ENCODE peak calls at places on chromosome 2, in five cellular contexts. O, W, N, F and M are unnamed samples.

GRCh38 chr2:240840435-240841060 is 20.5 kb upstream of the KIF1A start:
- DNase-seq in O (peak), W (peak), N (peak), F (no peak), M (peak)

GRCh38 chr2:30666307-30666874 is 140.9 kb downstream of the CAPN13 start:
- DNase-seq in O (no peak), W (no peak), N (no peak), F (peak), M (peak)

GRCh38 chr2:109601693-109602250 is 12.0 kb downstream of the SEPTIN10 start:
- DNase-seq in O (no peak), W (no peak), N (no peak), F (no peak), M (no peak)

GRCh38 chr2:233418761-233419625 is 64.7 kb downstream of the DGKD start:
- DNase-seq in O (no peak), W (no peak), N (no peak), F (peak), M (no peak)

GRCh38 chr2:36385603-36386002 is 30.0 kb downstream of the CRIM1 start:
- DNase-seq in O (no peak), W (no peak), N (no peak), F (no peak), M (no peak)

GRCh38 chr2:10572693-10573092 is 117.1 kb downstream of the NOL10 start:
- DNase-seq in O (no peak), W (no peak), N (no peak), F (no peak), M (no peak)

GRCh38 chr2:205017381-205017780 is 472.1 kb downstream of the PARD3B start:
- DNase-seq in O (no peak), W (no peak), N (no peak), F (no peak), M (peak)

GRCh38 chr2:101120124-101120996 is 30.8 kb downstream of the TBC1D8 start:
- DNase-seq in O (no peak), W (no peak), N (no peak), F (no peak), M (peak)

GRCh38 chr2:20543579-20543887 is 96.7 kb downstream of the RHOB start:
- DNase-seq in O (no peak), W (no peak), N (no peak), F (no peak), M (no peak)

GRCh38 chr2:161041356-161041755 is 118.9 kb upstream of the TANK start:
- DNase-seq in O (no peak), W (no peak), N (no peak), F (no peak), M (no peak)

GRCh38 chr2:163692081-163692480 is 43.7 kb downstream of the FIGN start:
- DNase-seq in O (no peak), W (no peak), N (no peak), F (no peak), M (no peak)

GRCh38 chr2:3611136-3611535 is 16.2 kb downstream of the COLEC11 start:
- DNase-seq in O (no peak), W (no peak), N (no peak), F (no peak), M (no peak)

GRCh38 chr2:26989156-26989555 is 18.7 kb downstream of the MAPRE3 start:
- DNase-seq in O (no peak), W (no peak), N (no peak), F (no peak), M (no peak)

GRCh38 chr2:175854149-175854548 is 147.9 kb downstream of the LNPK start:
- DNase-seq in O (no peak), W (no peak), N (no peak), F (no peak), M (no peak)

GRCh38 chr2:230627806-230628724 is 84.6 kb upstream of the CAB39 start:
- DNase-seq in O (no peak), W (no peak), N (no peak), F (no peak), M (peak)

GRCh38 chr2:20424300-20425290 is 22.3 kb upstream of the RHOB start:
- DNase-seq in O (no peak), W (no peak), N (peak), F (peak), M (no peak)

GRCh38 chr2:202311823-202312388 is 46.3 kb downstream of the NOP58 start:
- DNase-seq in O (no peak), W (no peak), N (no peak), F (no peak), M (no peak)

GRCh38 chr2:46564811-46565241 is 85.5 kb downstream of the TMEM247 start:
- DNase-seq in O (peak), W (no peak), N (no peak), F (no peak), M (no peak)

GRCh38 chr2:19607931-19608762 is 249.7 kb upstream of the OSR1 start:
- DNase-seq in O (no peak), W (no peak), N (no peak), F (no peak), M (no peak)

GRCh38 chr2:234355052-234355720 is 141.7 kb downstream of the ARL4C start:
- DNase-seq in O (no peak), W (no peak), N (no peak), F (no peak), M (no peak)

GRCh38 chr2:241914542-241914941 is 45.0 kb downstream of the RTP5 start:
- DNase-seq in O (no peak), W (no peak), N (no peak), F (no peak), M (no peak)

GRCh38 chr2:45331034-45331786 is 279.9 kb downstream of the SRBD1 start:
- DNase-seq in O (no peak), W (no peak), N (no peak), F (no peak), M (peak)

GRCh38 chr2:229154381-229154780 is 116.7 kb downstream of the PID1 start:
- DNase-seq in O (no peak), W (no peak), N (no peak), F (no peak), M (no peak)

GRCh38 chr2:143297182-143297581 is 168.0 kb downstream of the ARHGAP15 start:
- DNase-seq in O (no peak), W (no peak), N (no peak), F (no peak), M (no peak)

GRCh38 chr2:84888401-84889276 is 7.8 kb upstream of the TRABD2A start:
- DNase-seq in O (no peak), W (no peak), N (no peak), F (peak), M (no peak)
- TF ChIP-seq YY1 in O (no peak), W (no peak), N (no peak), F (peak), M (no peak)

GRCh38 chr2:146615778-146616177 is 1229.1 kb upstream of the ACVR2A start:
- DNase-seq in O (no peak), W (no peak), N (no peak), F (no peak), M (no peak)
- TF ChIP-seq CHD2 in O (no peak), W (no peak), N (no peak), F (no peak), M (no peak)

GRCh38 chr2:105385703-105386540 is 12.9 kb downstream of the FHL2 start:
- DNase-seq in O (no peak), W (no peak), N (no peak), F (no peak), M (peak)
- TF ChIP-seq YY1 in O (no peak), W (no peak), N (no peak), F (no peak), M (no peak)

GRCh38 chr2:52810460-52810859 is 957.1 kb upstream of the CHAC2 start:
- DNase-seq in O (no peak), W (no peak), N (peak), F (no peak), M (no peak)
- TF ChIP-seq CHD2 in O (no peak), W (no peak), N (no peak), F (no peak), M (no peak)

GRCh38 chr2:128621074-128621473 is 302.4 kb upstream of the HS6ST1 start:
- DNase-seq in O (no peak), W (no peak), N (no peak), F (no peak), M (no peak)

GRCh38 chr2:128618642-128619041 is 300.0 kb upstream of the HS6ST1 start:
- DNase-seq in O (no peak), W (no peak), N (no peak), F (no peak), M (no peak)

GRCh38 chr2:128617029-128617590 is 298.4 kb upstream of the HS6ST1 start:
- DNase-seq in O (no peak), W (no peak), N (no peak), F (no peak), M (no peak)

GRCh38 chr2:128617661-128618060 is 299.0 kb upstream of the HS6ST1 start:
- DNase-seq in O (no peak), W (no peak), N (no peak), F (no peak), M (no peak)

DNA sequence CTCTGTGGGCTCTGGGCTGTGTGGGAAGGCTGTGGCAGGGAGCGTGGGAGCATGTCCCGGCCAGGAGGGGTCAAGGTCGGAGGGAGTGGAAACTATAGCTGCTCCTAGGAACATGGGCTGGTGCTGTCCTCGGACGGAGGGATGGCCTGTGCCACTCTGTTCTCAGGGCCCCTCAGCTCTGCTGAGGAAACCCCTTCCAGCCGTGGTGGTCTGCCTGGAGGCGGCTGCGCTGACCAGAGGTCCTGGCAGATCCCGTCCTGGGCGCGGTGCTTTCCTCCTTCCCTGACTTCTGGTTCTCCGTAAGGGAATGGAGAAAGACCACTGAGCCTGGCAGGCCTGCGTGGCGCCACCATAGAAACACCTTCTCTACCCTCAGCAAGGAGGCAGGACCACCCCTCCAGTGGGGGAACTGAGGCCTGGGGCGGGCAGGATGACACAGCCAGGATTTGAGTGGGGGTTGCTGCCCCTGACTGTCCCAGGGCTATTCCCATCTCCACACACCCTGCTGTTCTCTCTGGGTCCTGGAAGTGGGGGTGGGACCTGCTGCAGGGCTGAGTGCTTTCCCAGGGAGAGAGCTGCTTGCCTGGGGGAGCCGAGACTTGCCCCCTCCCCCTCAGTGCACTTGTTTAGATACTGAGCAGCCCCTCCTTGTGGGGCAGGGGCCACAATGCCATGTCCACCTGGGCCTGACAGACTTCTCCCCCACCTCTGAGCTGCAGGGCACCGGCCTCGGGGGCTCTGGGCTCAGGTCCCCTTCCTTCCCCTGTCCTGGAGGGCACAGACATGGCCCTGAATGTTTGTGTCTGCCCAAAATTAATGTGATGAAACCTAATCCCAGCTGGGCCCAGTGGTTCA is 301.0 kb upstream of the HS6ST1 start:
- DNase-seq in O (no peak), W (no peak), N (no peak), F (no peak), M (no peak)
- TF ChIP-seq YY1 in O (no peak), W (no peak), N (no peak), F (no peak), M (no peak)

GRCh38 chr2:24452499-24452878 is 38.6 kb upstream of the NCOA1 start:
- DNase-seq in O (no peak), W (no peak), N (no peak), F (no peak), M (no peak)

GRCh38 chr2:24456610-24457556 is 34.2 kb upstream of the NCOA1 start:
- DNase-seq in O (peak), W (no peak), N (no peak), F (no peak), M (no peak)

GRCh38 chr2:24451805-24452498 is 39.1 kb upstream of the NCOA1 start:
- DNase-seq in O (no peak), W (no peak), N (no peak), F (no peak), M (no peak)

GRCh38 chr2:24453379-24454073 is 37.5 kb upstream of the NCOA1 start:
- DNase-seq in O (no peak), W (no peak), N (no peak), F (no peak), M (no peak)

DNA sequence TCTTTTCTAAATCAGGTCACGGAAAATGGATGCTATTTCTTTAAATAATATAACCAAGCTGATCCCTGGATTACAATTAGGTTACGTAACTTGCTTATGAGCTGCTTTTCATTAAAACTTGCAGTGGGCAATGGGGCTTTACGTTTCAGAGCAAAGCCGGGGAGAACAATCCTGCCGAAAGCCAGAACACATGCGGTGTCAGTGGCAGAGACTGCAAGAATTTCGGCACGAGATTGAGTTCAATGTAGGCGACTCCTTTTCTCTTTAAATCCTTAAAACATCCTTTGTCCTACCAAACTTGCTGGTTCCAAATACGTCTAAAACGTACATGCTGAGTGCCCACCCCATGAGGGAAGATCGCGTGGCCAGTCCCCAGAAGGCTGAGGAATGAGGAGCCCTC is 36.8 kb upstream of the NCOA1 start:
- DNase-seq in O (no peak), W (no peak), N (no peak), F (no peak), M (no peak)
- TF ChIP-seq CHD2 in O (no peak), W (no peak), N (no peak), F (no peak), M (no peak)

GRCh38 chr2:871175-871727 is 79.4 kb upstream of the SNTG2 start:
- DNase-seq in O (no peak), W (no peak), N (no peak), F (no peak), M (no peak)

GRCh38 chr2:873027-873426 is 77.6 kb upstream of the SNTG2 start:
- DNase-seq in O (no peak), W (no peak), N (no peak), F (no peak), M (no peak)

GRCh38 chr2:875687-876615 is 74.7 kb upstream of the SNTG2 start:
- DNase-seq in O (no peak), W (no peak), N (no peak), F (no peak), M (no peak)

GRCh38 chr2:871926-872680 is 78.5 kb upstream of the SNTG2 start:
- DNase-seq in O (no peak), W (no peak), N (no peak), F (no peak), M (no peak)

DNA sequence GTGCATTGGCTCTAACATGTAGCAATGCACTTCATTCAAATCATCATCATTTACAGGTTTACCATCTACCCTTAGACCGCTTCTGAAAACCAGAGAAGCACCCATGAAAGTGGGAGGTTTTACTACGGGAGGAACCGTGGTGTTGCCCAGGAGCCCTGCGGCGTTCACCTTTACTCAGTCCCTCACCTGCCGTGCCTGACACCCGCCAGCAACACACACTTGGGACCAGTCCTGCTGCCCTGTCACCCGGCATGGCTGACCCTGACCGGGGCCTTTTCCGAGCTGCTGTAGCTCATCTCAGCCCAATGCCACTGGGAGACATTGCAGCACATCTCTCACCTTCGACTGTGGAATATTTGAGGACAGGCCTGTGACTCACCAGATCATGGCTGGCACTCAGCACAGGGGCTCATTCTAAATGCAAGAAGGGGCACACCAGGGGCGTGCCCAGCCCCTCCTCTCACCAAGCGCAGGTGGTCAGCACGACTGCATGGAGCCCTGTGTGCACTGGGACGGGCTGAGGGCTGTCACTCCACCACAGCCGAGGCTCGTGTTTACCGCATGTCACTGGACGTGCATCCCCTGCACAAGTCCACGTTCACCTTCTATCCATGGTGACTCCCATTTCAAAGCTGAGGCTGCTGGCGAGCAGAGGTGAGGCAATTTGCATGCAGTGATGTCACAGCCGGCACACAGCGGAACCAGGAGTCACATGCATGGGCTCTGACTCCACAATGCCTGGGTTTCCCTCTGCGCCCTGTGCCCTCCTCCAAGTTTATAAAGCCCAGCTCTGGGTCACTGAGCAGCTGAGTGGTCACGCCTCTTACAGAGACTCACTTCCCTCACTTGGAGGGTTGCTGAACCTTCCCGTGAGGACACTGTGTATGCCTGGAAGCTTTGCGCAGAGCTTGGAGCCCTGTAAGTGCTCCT is 76.7 kb upstream of the SNTG2 start:
- DNase-seq in O (no peak), W (no peak), N (no peak), F (no peak), M (no peak)
- TF ChIP-seq YY1 in O (no peak), W (no peak), N (no peak), F (no peak), M (no peak)

GRCh38 chr2:40304340-40304739 is 147.6 kb downstream of the SLC8A1 start:
- DNase-seq in O (no peak), W (no peak), N (no peak), F (no peak), M (no peak)

GRCh38 chr2:40300391-40300790 is 151.5 kb downstream of the SLC8A1 start:
- DNase-seq in O (no peak), W (no peak), N (no peak), F (no peak), M (no peak)

GRCh38 chr2:40303746-40304145 is 148.1 kb downstream of the SLC8A1 start:
- DNase-seq in O (no peak), W (no peak), N (no peak), F (no peak), M (no peak)

GRCh38 chr2:40299173-40299572 is 152.7 kb downstream of the SLC8A1 start:
- DNase-seq in O (no peak), W (no peak), N (no peak), F (no peak), M (no peak)

GRCh38 chr2:40302751-40303150 is 149.1 kb downstream of the SLC8A1 start:
- DNase-seq in O (no peak), W (no peak), N (no peak), F (no peak), M (no peak)
- TF ChIP-seq CHD2 in O (no peak), W (no peak), N (no peak), F (no peak), M (no peak)

GRCh38 chr2:226137201-226137811 is 662.3 kb downstream of the IRS1 start:
- DNase-seq in O (no peak), W (no peak), N (no peak), F (no peak), M (peak)
- TF ChIP-seq YY1 in O (no peak), W (no peak), N (no peak), F (no peak), M (no peak)